ENCODE peak calls at places on chromosomes 11 and 22, in nine cellular contexts. N is aorta, D is GM23248, G is brain microvascular endothelial cell, L is kidney epithelial cell, O is cardiac fibroblast, W is A549, U is colonic mucosa, C is fibroblast of pulmonary artery. P is an unnamed sample.

GRCh38 chr11:115279831-115280761 is 224.1 kb downstream of the CADM1 start:
- DNase-seq in U (no peak), G (no peak), N (no peak), L (no peak), C (no peak), W (no peak), D (no peak), O (no peak), P (no peak)

GRCh38 chr11:15651782-15652181 is 537.1 kb downstream of the INSC start:
- DNase-seq in U (no peak), W (no peak), O (no peak), C (no peak), L (no peak), D (no peak), N (no peak), G (no peak), P (no peak)

GRCh38 chr11:75406338-75406777 is 7.0 kb downstream of the RPS3 start:
- DNase-seq in L (no peak), C (no peak), W (no peak), U (no peak), N (no peak), G (no peak), D (peak), O (no peak), P (no peak)

GRCh38 chr22:38153821-38154562 is 27.6 kb downstream of the PLA2G6 start:
- DNase-seq in C (no peak), U (no peak), W (no peak), N (peak), G (no peak), O (no peak), L (no peak), D (no peak), P (no peak)

GRCh38 chr11:78168539-78169477 is 19.6 kb downstream of the KCTD21 start:
- DNase-seq in O (peak), W (no peak), C (peak), U (peak), D (peak), N (peak), G (peak), L (no peak), P (peak)

GRCh38 chr22:26589367-26589844 is 526 bp downstream of the TPST2 start:
- DNase-seq in N (peak), U (peak), W (peak), D (peak), G (no peak), C (no peak), O (peak), L (no peak), P (no peak)

GRCh38 chr22:40058265-40058664 is 63.5 kb downstream of the FAM83F start:
- DNase-seq in D (no peak), C (no peak), O (no peak), W (no peak), G (no peak), L (no peak), U (no peak), N (no peak), P (no peak)

GRCh38 chr11:2096919-2097301 is 42.3 kb downstream of the IGF2 start:
- DNase-seq in L (no peak), G (no peak), D (peak), W (no peak), N (peak), O (no peak), C (no peak), U (no peak), P (no peak)

GRCh38 chr11:101269990-101270660 is 140.5 kb upstream of the PGR start:
- DNase-seq in N (no peak), W (no peak), G (no peak), C (no peak), U (no peak), D (no peak), O (no peak), L (no peak), P (no peak)

GRCh38 chr11:125036933-125037332 is 26.2 kb upstream of the SLC37A2 start:
- DNase-seq in L (peak), N (no peak), G (peak), C (peak), U (no peak), D (peak), W (no peak), O (peak), P (peak)

GRCh38 chr11:84313830-84314359 is 1027.7 kb upstream of the CCDC90B start:
- DNase-seq in N (no peak), C (peak), L (no peak), G (no peak), O (no peak), U (no peak), W (no peak), D (peak), P (no peak)

GRCh38 chr22:21824439-21824912 is 43.0 kb downstream of the MAPK1 start:
- DNase-seq in W (no peak), D (no peak), N (no peak), O (no peak), C (no peak), U (no peak), G (no peak), L (no peak), P (no peak)

GRCh38 chr22:24554316-24555159 is at the start of gene GUCD1:
- DNase-seq in U (peak), G (peak), L (no peak), N (no peak), D (peak), C (peak), W (no peak), O (peak), P (no peak)

GRCh38 chr22:37549704-37550059 is 10.6 kb upstream of the CDC42EP1 start:
- DNase-seq in O (peak), U (no peak), D (peak), W (no peak), G (no peak), C (peak), N (peak), L (no peak), P (no peak)

GRCh38 chr22:38429460-38430128 is 25.4 kb downstream of the KCNJ4 start:
- DNase-seq in N (no peak), D (no peak), O (no peak), L (no peak), W (no peak), G (no peak), C (peak), U (no peak), P (no peak)

GRCh38 chr22:42316988-42317387 is 46.5 kb upstream of the TCF20 start:
- DNase-seq in D (peak), W (no peak), G (no peak), L (peak), U (peak), C (peak), N (no peak), O (peak), P (peak)

GRCh38 chr22:44410396-44411056 is 87.5 kb downstream of the RTL6 start:
- DNase-seq in W (no peak), N (peak), U (no peak), C (no peak), D (peak), O (no peak), G (no peak), L (no peak), P (no peak)

GRCh38 chr11:45801723-45802315 is 3.1 kb upstream of the SLC35C1 start:
- DNase-seq in L (no peak), D (peak), G (no peak), U (peak), N (no peak), W (peak), C (peak), O (peak), P (no peak)

GRCh38 chr11:1825039-1825740 is 9.6 kb upstream of the SYT8 start:
- DNase-seq in W (peak), C (peak), D (no peak), N (peak), L (no peak), G (no peak), U (peak), O (peak), P (no peak)

GRCh38 chr11:74282863-74283484 is 28.5 kb downstream of the P4HA3 start:
- DNase-seq in N (no peak), C (peak), U (no peak), G (no peak), W (peak), O (peak), D (peak), L (no peak), P (no peak)

GRCh38 chr11:117479372-117479771 is 151.7 kb downstream of the CEP164 start:
- DNase-seq in O (no peak), G (no peak), W (no peak), C (no peak), U (no peak), D (no peak), N (no peak), L (no peak), P (no peak)
- H3K4me3 ChIP-seq in O (no peak), G (no peak), W (no peak), C (no peak), U (no peak), D (no peak), N (no peak), L (no peak), P (no peak)

GRCh38 chr22:19150482-19151328 is 613 bp upstream of the GSC2 start:
- DNase-seq in C (no peak), O (no peak), D (no peak), W (no peak), N (no peak), U (no peak), G (no peak), L (no peak), P (no peak)

GRCh38 chr22:19151329-19152191 is 1.5 kb upstream of the GSC2 start:
- DNase-seq in G (no peak), O (no peak), U (no peak), L (no peak), D (no peak), N (no peak), C (no peak), W (no peak), P (no peak)

GRCh38 chr22:19149047-19149883 is 827 bp downstream of the GSC2 start:
- DNase-seq in W (no peak), C (no peak), N (no peak), L (no peak), U (no peak), G (no peak), D (peak), O (no peak), P (no peak)

GRCh38 chr22:19148417-19149046 is 1.6 kb downstream of the GSC2 start:
- DNase-seq in O (no peak), L (no peak), W (no peak), U (no peak), C (no peak), N (no peak), G (no peak), D (no peak), P (no peak)

DNA sequence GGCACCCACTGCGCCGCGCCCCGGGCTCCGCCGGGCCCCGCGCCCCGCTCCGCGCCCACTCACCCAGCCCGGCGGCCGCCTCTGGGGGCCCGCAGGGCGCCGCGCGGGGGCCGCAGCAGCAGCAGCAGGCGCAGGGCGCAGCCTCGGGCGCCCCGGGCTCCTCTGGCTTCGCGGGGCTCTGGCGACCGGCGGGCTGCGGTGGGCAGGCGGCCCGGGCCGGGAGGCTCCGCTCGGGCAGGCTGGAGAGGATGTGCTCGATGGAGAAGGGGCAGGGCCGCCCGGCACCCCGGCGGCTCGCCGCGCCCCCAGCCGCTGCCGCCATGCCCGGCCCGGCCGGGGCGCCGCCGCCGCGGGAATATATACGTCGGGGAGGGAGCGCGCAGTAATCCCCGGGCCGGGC is at the start of gene GSC2:
- DNase-seq in G (no peak), W (no peak), C (no peak), O (no peak), D (no peak), N (no peak), L (no peak), U (no peak), P (no peak)
- H3K4me3 ChIP-seq in G (no peak), W (peak), C (no peak), O (no peak), D (no peak), N (peak), L (no peak), U (peak), P (no peak)

DNA sequence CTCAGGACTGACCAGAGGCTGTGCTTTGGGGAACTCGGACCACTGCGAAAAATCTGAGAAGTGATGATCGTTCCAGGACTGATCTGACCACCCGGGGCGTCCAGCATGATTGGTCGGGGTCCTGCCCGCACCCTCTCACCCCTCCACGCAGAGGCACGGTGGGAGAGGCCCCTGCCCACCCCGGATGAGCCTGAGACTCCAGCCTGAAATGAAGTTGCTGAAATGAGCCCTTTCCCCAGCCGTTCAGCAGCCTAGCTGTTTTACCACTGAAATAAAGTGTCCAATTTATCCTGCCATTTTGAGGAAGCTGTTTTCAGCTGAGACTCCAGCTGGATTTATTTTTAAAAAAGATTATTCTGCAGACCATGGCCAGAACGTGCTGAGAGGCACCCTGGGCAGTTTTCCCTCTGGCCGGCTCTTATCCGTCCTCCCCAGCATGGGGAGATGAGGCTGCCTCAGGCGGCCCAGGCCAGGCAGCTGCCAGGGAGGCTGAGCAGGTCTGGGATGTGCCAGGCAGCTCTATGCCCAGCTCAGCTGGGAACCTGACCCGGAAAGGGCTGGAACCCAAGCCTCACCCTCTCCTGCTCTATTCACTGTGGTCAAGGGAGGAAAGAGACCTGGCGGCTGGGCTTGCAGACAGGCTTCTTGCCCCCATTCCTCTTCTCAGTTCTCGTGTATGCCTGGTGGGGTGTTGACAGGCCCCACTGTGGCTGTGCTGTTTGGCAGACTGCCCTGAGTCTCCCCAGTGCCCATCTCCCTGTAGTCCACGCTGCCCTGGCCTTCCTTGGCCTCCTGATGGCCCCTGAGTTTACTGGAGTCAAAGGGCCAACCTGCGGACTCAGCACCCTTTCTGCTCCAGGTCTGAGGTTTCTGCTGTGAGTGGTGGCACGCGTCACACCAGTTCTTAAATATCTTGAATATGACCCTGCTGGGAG is 161.0 kb upstream of the B3GAT1 start:
- DNase-seq in D (no peak), O (no peak), U (no peak), W (no peak), L (no peak), C (no peak), G (no peak), N (peak), P (no peak)
- H3K4me3 ChIP-seq in D (no peak), O (no peak), U (no peak), W (no peak), L (no peak), C (no peak), G (no peak), N (no peak), P (no peak)

GRCh38 chr11:105022527-105022926 is 441 bp downstream of the CASP5 start:
- DNase-seq in D (no peak), C (no peak), W (no peak), G (no peak), L (no peak), O (no peak), U (no peak), N (no peak), P (no peak)

GRCh38 chr11:105027671-105028070 is 4.7 kb upstream of the CASP5 start:
- DNase-seq in O (no peak), W (no peak), L (no peak), C (no peak), G (no peak), N (no peak), D (no peak), U (no peak), P (no peak)

GRCh38 chr11:105022998-105023397 is at the start of gene CASP5:
- DNase-seq in L (no peak), U (peak), O (no peak), G (no peak), N (no peak), D (no peak), W (no peak), C (no peak), P (no peak)

GRCh38 chr11:105024394-105024793 is 1.4 kb upstream of the CASP5 start:
- DNase-seq in O (no peak), C (no peak), G (no peak), D (no peak), U (no peak), L (no peak), N (no peak), W (no peak), P (no peak)
- H3K4me3 ChIP-seq in O (no peak), C (no peak), G (no peak), D (no peak), U (no peak), L (no peak), N (no peak), W (no peak), P (no peak)

DNA sequence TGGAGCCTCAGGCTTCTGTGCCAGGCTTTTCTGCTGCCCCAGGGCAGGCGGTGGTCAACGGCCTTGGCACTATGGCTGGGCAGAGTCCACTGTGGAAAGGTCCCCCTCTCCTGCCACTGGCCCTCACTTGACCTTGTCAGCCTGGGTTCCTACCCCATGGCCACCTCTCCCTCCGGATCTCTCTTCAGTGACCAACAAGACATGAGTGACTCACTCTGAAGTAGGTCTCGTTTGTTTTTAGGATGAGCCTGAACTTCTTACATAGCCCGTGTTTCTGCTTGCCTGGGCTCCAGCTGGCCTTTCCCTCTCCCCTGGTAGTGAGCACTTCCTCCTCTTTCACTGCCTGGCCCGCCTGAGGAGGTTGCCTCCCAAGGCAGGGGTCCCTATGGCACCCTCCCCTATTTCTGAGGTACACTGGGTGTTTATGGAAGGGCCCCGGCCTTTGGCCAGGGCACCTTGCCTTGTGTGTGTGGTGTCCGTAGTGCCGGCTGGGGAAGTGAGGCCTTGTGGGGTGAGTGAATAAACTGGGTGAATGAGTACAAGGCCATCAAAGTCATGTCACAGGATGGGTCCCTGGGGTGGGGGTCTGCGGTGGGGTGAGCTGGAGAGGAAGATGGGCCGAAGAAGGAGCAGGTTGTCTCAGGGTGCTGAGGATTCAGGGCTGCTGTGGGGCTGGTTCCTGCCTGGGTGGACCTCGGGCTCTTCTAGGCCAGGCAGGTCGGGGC is 5.0 kb downstream of the SHANK3 start:
- DNase-seq in D (no peak), U (no peak), C (no peak), N (peak), O (no peak), L (no peak), G (no peak), W (no peak), P (no peak)
- H3K4me3 ChIP-seq in D (no peak), U (no peak), C (no peak), N (no peak), O (no peak), L (no peak), G (no peak), W (no peak), P (no peak)

DNA sequence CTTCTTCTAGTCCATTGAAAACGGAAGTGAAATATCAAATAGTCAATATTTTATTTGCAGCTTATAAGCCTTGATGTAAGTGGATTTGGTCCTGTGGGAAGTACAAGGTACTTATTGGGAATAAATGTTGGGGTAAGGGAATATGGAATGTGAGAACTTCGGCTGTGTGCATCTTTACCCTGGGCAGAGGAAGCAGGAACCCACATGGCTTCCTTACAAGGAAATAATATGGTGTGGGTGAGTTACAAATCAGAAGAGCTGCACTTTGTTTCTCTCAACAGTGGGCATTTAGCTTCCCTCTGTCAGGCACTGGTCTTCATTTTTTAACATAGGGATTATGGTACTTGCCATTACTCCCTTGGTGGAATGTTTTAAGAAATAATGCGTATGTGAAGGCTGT is 77.9 kb downstream of the SCN3B start:
- DNase-seq in C (no peak), U (no peak), N (no peak), W (no peak), L (no peak), O (no peak), D (no peak), G (no peak), P (no peak)
- H3K4me3 ChIP-seq in C (no peak), U (no peak), N (no peak), W (no peak), L (no peak), O (no peak), D (peak), G (no peak), P (no peak)

GRCh38 chr11:35352107-35352888 is 67.1 kb downstream of the SLC1A2 start:
- DNase-seq in L (no peak), W (no peak), U (no peak), C (peak), O (peak), D (peak), N (no peak), G (no peak), P (no peak)
- H3K4me3 ChIP-seq in L (no peak), W (no peak), U (no peak), C (no peak), O (no peak), D (no peak), N (no peak), G (no peak), P (no peak)